ENCODE peak calls at places on chromosomes 4 and X, in nine cellular contexts. One of them, this sample, is unnamed.

GRCh38 chrX:32673193-32673592 is 538.2 kb downstream of the DMD start:
- DNase-seq in NT2/D1: peak; percentile 9
- DNase-seq in GM23248: no peak
- DNase-seq in IMR-90: peak; percentile 7
- DNase-seq in body of pancreas: no peak
- DNase-seq in DND-41: no peak
- DNase-seq in upper lobe of left lung: no peak
- DNase-seq in lung: no peak
- DNase-seq in SJSA1: no peak
- DNase-seq in this sample: peak; percentile 20

GRCh38 chrX:66013195-66013816 is 26.6 kb downstream of the VSIG4 start:
- DNase-seq in NT2/D1: no peak
- DNase-seq in GM23248: no peak
- DNase-seq in IMR-90: no peak
- DNase-seq in body of pancreas: no peak
- DNase-seq in DND-41: no peak
- DNase-seq in upper lobe of left lung: no peak
- DNase-seq in lung: no peak
- DNase-seq in SJSA1: no peak
- DNase-seq in this sample: no peak

GRCh38 chr4:83124079-83124780 is 9.7 kb upstream of the PLAC8 start:
- DNase-seq in NT2/D1: no peak
- DNase-seq in GM23248: no peak
- DNase-seq in IMR-90: peak; percentile 2
- DNase-seq in body of pancreas: no peak
- DNase-seq in DND-41: no peak
- DNase-seq in upper lobe of left lung: peak; percentile 47
- DNase-seq in lung: no peak
- DNase-seq in SJSA1: peak; percentile 51
- DNase-seq in this sample: no peak

GRCh38 chrX:136046295-136046894 is 61.2 kb downstream of the SLC9A6 start:
- DNase-seq in NT2/D1: no peak
- DNase-seq in GM23248: no peak
- DNase-seq in IMR-90: peak; percentile 53
- DNase-seq in body of pancreas: no peak
- DNase-seq in DND-41: no peak
- DNase-seq in upper lobe of left lung: no peak
- DNase-seq in lung: no peak
- DNase-seq in SJSA1: no peak
- DNase-seq in this sample: no peak

GRCh38 chr4:102493794-102494193 is 7.4 kb upstream of the NFKB1 start:
- DNase-seq in NT2/D1: no peak
- DNase-seq in GM23248: no peak
- DNase-seq in IMR-90: no peak
- DNase-seq in body of pancreas: no peak
- DNase-seq in DND-41: no peak
- DNase-seq in upper lobe of left lung: no peak
- DNase-seq in lung: no peak
- DNase-seq in SJSA1: no peak
- DNase-seq in this sample: no peak

GRCh38 chrX:53224860-53225797 is at the start of gene KDM5C:
- DNase-seq in NT2/D1: peak; percentile 88
- DNase-seq in GM23248: peak; percentile 90
- DNase-seq in IMR-90: peak; percentile 94
- DNase-seq in body of pancreas: peak; percentile 97
- DNase-seq in DND-41: peak; percentile 86
- DNase-seq in upper lobe of left lung: peak; percentile 94
- DNase-seq in lung: peak; percentile 92
- DNase-seq in SJSA1: peak; percentile 87
- DNase-seq in this sample: peak; percentile 90

GRCh38 chr4:13543648-13544555 is at the start of gene NKX3-2:
- DNase-seq in NT2/D1: no peak
- DNase-seq in GM23248: peak; percentile 65
- DNase-seq in IMR-90: peak; percentile 20
- DNase-seq in body of pancreas: no peak
- DNase-seq in DND-41: no peak
- DNase-seq in upper lobe of left lung: no peak
- DNase-seq in lung: no peak
- DNase-seq in SJSA1: no peak
- DNase-seq in this sample: peak; percentile 28

GRCh38 chr4:99658666-99659065 is 1.0 kb upstream of the C4orf54 start:
- DNase-seq in NT2/D1: no peak
- DNase-seq in GM23248: no peak
- DNase-seq in IMR-90: no peak
- DNase-seq in body of pancreas: no peak
- DNase-seq in DND-41: no peak
- DNase-seq in upper lobe of left lung: no peak
- DNase-seq in lung: no peak
- DNase-seq in SJSA1: no peak
- DNase-seq in this sample: no peak

GRCh38 chr4:40280586-40280985 is 54.5 kb upstream of the CHRNA9 start:
- DNase-seq in NT2/D1: no peak
- DNase-seq in GM23248: no peak
- DNase-seq in IMR-90: no peak
- DNase-seq in body of pancreas: no peak
- DNase-seq in DND-41: no peak
- DNase-seq in upper lobe of left lung: no peak
- DNase-seq in lung: no peak
- DNase-seq in SJSA1: no peak
- DNase-seq in this sample: no peak

GRCh38 chrX:68828740-68829593 is at the start of gene EFNB1:
- DNase-seq in NT2/D1: peak; percentile 96
- DNase-seq in GM23248: peak; percentile 95
- DNase-seq in IMR-90: peak; percentile 96
- DNase-seq in body of pancreas: peak; percentile 94
- DNase-seq in DND-41: peak; percentile 88
- DNase-seq in upper lobe of left lung: peak; percentile 92
- DNase-seq in lung: peak; percentile 89
- DNase-seq in SJSA1: peak; percentile 92
- DNase-seq in this sample: peak; percentile 96

GRCh38 chr4:158536833-158537232 is 15.2 kb downstream of the RXFP1 start:
- DNase-seq in NT2/D1: no peak
- DNase-seq in GM23248: no peak
- DNase-seq in IMR-90: no peak
- DNase-seq in body of pancreas: no peak
- DNase-seq in DND-41: no peak
- DNase-seq in upper lobe of left lung: no peak
- DNase-seq in lung: no peak
- DNase-seq in SJSA1: no peak
- DNase-seq in this sample: no peak

GRCh38 chr4:72858328-72858727 is 211.2 kb downstream of the COX18 start:
- DNase-seq in NT2/D1: no peak
- DNase-seq in GM23248: peak; percentile 80
- DNase-seq in IMR-90: peak; percentile 79
- DNase-seq in body of pancreas: no peak
- DNase-seq in DND-41: no peak
- DNase-seq in upper lobe of left lung: no peak
- DNase-seq in lung: no peak
- DNase-seq in SJSA1: peak; percentile 51
- DNase-seq in this sample: no peak

GRCh38 chrX:118807151-118808017 is 16.2 kb upstream of the ZCCHC12 start:
- DNase-seq in NT2/D1: peak; percentile 52
- DNase-seq in GM23248: peak; percentile 65
- DNase-seq in IMR-90: peak; percentile 52
- DNase-seq in body of pancreas: peak; percentile 54
- DNase-seq in DND-41: peak; percentile 30
- DNase-seq in upper lobe of left lung: peak; percentile 37
- DNase-seq in lung: no peak
- DNase-seq in SJSA1: no peak
- DNase-seq in this sample: peak; percentile 71

GRCh38 chr4:80568891-80569290 is 233.4 kb downstream of the CFAP299 start:
- DNase-seq in NT2/D1: no peak
- DNase-seq in GM23248: no peak
- DNase-seq in IMR-90: no peak
- DNase-seq in body of pancreas: no peak
- DNase-seq in DND-41: no peak
- DNase-seq in upper lobe of left lung: no peak
- DNase-seq in lung: no peak
- DNase-seq in SJSA1: no peak
- DNase-seq in this sample: no peak

GRCh38 chr4:113300384-113301011 is 251.0 kb downstream of the ANK2 start:
- DNase-seq in NT2/D1: no peak
- DNase-seq in GM23248: peak; percentile 94
- DNase-seq in IMR-90: peak; percentile 90
- DNase-seq in body of pancreas: no peak
- DNase-seq in DND-41: no peak
- DNase-seq in upper lobe of left lung: no peak
- DNase-seq in lung: no peak
- DNase-seq in SJSA1: no peak
- DNase-seq in this sample: no peak

GRCh38 chrX:73239242-73239641 is 24.6 kb upstream of the NAP1L2 start:
- DNase-seq in NT2/D1: no peak
- DNase-seq in GM23248: no peak
- DNase-seq in IMR-90: no peak
- DNase-seq in body of pancreas: no peak
- DNase-seq in DND-41: no peak
- DNase-seq in upper lobe of left lung: no peak
- DNase-seq in lung: no peak
- DNase-seq in SJSA1: no peak
- DNase-seq in this sample: no peak

GRCh38 chr4:37847311-37847710 is 20.8 kb downstream of the PGM2 start:
- DNase-seq in NT2/D1: no peak
- DNase-seq in GM23248: no peak
- DNase-seq in IMR-90: no peak
- DNase-seq in body of pancreas: no peak
- DNase-seq in DND-41: no peak
- DNase-seq in upper lobe of left lung: no peak
- DNase-seq in lung: no peak
- DNase-seq in SJSA1: no peak
- DNase-seq in this sample: no peak

GRCh38 chrX:19882066-19882775 is 5.2 kb downstream of the SH3KBP1 start:
- DNase-seq in NT2/D1: no peak
- DNase-seq in GM23248: no peak
- DNase-seq in IMR-90: no peak
- DNase-seq in body of pancreas: no peak
- DNase-seq in DND-41: no peak
- DNase-seq in upper lobe of left lung: no peak
- DNase-seq in lung: no peak
- DNase-seq in SJSA1: no peak
- DNase-seq in this sample: no peak

GRCh38 chrX:19881559-19881958 is 5.8 kb downstream of the SH3KBP1 start:
- DNase-seq in NT2/D1: no peak
- DNase-seq in GM23248: no peak
- DNase-seq in IMR-90: no peak
- DNase-seq in body of pancreas: no peak
- DNase-seq in DND-41: no peak
- DNase-seq in upper lobe of left lung: no peak
- DNase-seq in lung: no peak
- DNase-seq in SJSA1: no peak
- DNase-seq in this sample: no peak

GRCh38 chrX:19877431-19877830 is 10.0 kb downstream of the SH3KBP1 start:
- DNase-seq in NT2/D1: no peak
- DNase-seq in GM23248: no peak
- DNase-seq in IMR-90: no peak
- DNase-seq in body of pancreas: no peak
- DNase-seq in DND-41: no peak
- DNase-seq in upper lobe of left lung: no peak
- DNase-seq in lung: no peak
- DNase-seq in SJSA1: no peak
- DNase-seq in this sample: no peak

GRCh38 chrX:19879181-19879580 is 8.2 kb downstream of the SH3KBP1 start:
- DNase-seq in NT2/D1: no peak
- DNase-seq in GM23248: no peak
- DNase-seq in IMR-90: no peak
- DNase-seq in body of pancreas: no peak
- DNase-seq in DND-41: no peak
- DNase-seq in upper lobe of left lung: no peak
- DNase-seq in lung: no peak
- DNase-seq in SJSA1: no peak
- DNase-seq in this sample: peak; percentile 1

GRCh38 chrX:19879742-19880378 is 7.5 kb downstream of the SH3KBP1 start:
- DNase-seq in NT2/D1: no peak
- DNase-seq in GM23248: no peak
- DNase-seq in IMR-90: no peak
- DNase-seq in body of pancreas: no peak
- DNase-seq in DND-41: peak; percentile 63
- DNase-seq in upper lobe of left lung: no peak
- DNase-seq in lung: no peak
- DNase-seq in SJSA1: no peak
- DNase-seq in this sample: no peak
- H3K4me1 ChIP-seq in NT2/D1: peaks cover 17% of the 10 kb centered on the region
- H3K4me1 ChIP-seq in GM23248: peaks cover 17% of the 10 kb centered on the region
- H3K4me1 ChIP-seq in IMR-90: peaks cover 3% of the 10 kb centered on the region
- H3K4me1 ChIP-seq in body of pancreas: no peaks in the 10 kb centered on the region
- H3K4me1 ChIP-seq in DND-41: peaks cover 78% of the 10 kb centered on the region
- H3K4me1 ChIP-seq in upper lobe of left lung: no peaks in the 10 kb centered on the region
- H3K4me1 ChIP-seq in lung: peaks cover 2% of the 10 kb centered on the region
- H3K4me1 ChIP-seq in SJSA1: peaks cover 9% of the 10 kb centered on the region
- H3K4me1 ChIP-seq in this sample: no peaks in the 10 kb centered on the region

DNA sequence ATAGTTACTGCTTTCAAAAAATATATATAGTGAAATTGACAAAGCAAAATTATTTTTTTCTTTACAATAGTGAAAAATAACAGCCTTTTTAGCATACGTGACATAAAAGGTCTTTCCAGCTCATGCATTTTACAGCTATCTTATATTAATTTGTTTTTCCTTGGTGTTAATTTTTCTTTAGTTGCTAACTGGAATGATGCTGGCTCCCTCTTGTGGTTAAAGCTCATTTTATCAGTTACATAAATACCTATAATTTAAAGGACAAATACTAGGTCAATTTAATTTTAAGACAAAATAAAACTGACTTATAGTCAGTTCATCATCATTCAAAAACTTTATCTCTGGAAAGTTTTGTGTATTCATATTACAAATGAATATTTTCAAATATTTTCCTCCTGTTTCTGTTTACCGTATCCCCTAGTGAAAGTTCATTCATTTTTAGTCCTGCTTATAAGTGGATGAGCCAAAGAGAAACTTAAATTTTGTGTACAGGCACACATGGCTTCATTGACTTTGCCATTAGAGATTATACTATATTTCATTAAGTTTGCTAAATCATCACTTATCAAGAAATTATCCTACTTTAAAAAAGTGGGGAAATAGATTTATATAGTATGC is 9.9 kb upstream of the ANAPC4 start:
- DNase-seq in NT2/D1: no peak
- DNase-seq in GM23248: peak; percentile 52
- DNase-seq in IMR-90: peak; percentile 59
- DNase-seq in body of pancreas: no peak
- DNase-seq in DND-41: no peak
- DNase-seq in upper lobe of left lung: no peak
- DNase-seq in lung: no peak
- DNase-seq in SJSA1: no peak
- DNase-seq in this sample: peak; percentile 41
- H3K4me1 ChIP-seq in NT2/D1: no peaks in the 10 kb centered on the region
- H3K4me1 ChIP-seq in GM23248: no peaks in the 10 kb centered on the region
- H3K4me1 ChIP-seq in IMR-90: no peaks in the 10 kb centered on the region
- H3K4me1 ChIP-seq in body of pancreas: peaks cover under 1% of the 10 kb centered on the region
- H3K4me1 ChIP-seq in DND-41: no peaks in the 10 kb centered on the region
- H3K4me1 ChIP-seq in upper lobe of left lung: no peaks in the 10 kb centered on the region
- H3K4me1 ChIP-seq in lung: no peaks in the 10 kb centered on the region
- H3K4me1 ChIP-seq in SJSA1: no peaks in the 10 kb centered on the region
- H3K4me1 ChIP-seq in this sample: peaks cover 6% of the 10 kb centered on the region

GRCh38 chrX:154357205-154357604 is 17.2 kb downstream of the FLNA start:
- DNase-seq in NT2/D1: no peak
- DNase-seq in GM23248: no peak
- DNase-seq in IMR-90: no peak
- DNase-seq in body of pancreas: no peak
- DNase-seq in DND-41: no peak
- DNase-seq in upper lobe of left lung: no peak
- DNase-seq in lung: no peak
- DNase-seq in SJSA1: no peak
- DNase-seq in this sample: no peak
- H3K4me1 ChIP-seq in NT2/D1: no peaks in the 10 kb centered on the region
- H3K4me1 ChIP-seq in GM23248: no peaks in the 10 kb centered on the region
- H3K4me1 ChIP-seq in IMR-90: no peaks in the 10 kb centered on the region
- H3K4me1 ChIP-seq in body of pancreas: no peaks in the 10 kb centered on the region
- H3K4me1 ChIP-seq in DND-41: no peaks in the 10 kb centered on the region
- H3K4me1 ChIP-seq in upper lobe of left lung: peaks cover 19% of the 10 kb centered on the region
- H3K4me1 ChIP-seq in lung: no peaks in the 10 kb centered on the region
- H3K4me1 ChIP-seq in SJSA1: peaks cover 4% of the 10 kb centered on the region
- H3K4me1 ChIP-seq in this sample: no peaks in the 10 kb centered on the region

GRCh38 chrX:144040793-144041192 is 156.9 kb downstream of the UBE2NL start:
- DNase-seq in NT2/D1: no peak
- DNase-seq in GM23248: no peak
- DNase-seq in IMR-90: no peak
- DNase-seq in body of pancreas: no peak
- DNase-seq in DND-41: no peak
- DNase-seq in upper lobe of left lung: no peak
- DNase-seq in lung: no peak
- DNase-seq in SJSA1: no peak
- DNase-seq in this sample: no peak
- H3K4me1 ChIP-seq in NT2/D1: no peaks in the 10 kb centered on the region
- H3K4me1 ChIP-seq in GM23248: no peaks in the 10 kb centered on the region
- H3K4me1 ChIP-seq in IMR-90: no peaks in the 10 kb centered on the region
- H3K4me1 ChIP-seq in body of pancreas: no peaks in the 10 kb centered on the region
- H3K4me1 ChIP-seq in DND-41: no peaks in the 10 kb centered on the region
- H3K4me1 ChIP-seq in upper lobe of left lung: no peaks in the 10 kb centered on the region
- H3K4me1 ChIP-seq in lung: no peaks in the 10 kb centered on the region
- H3K4me1 ChIP-seq in SJSA1: no peaks in the 10 kb centered on the region
- H3K4me1 ChIP-seq in this sample: no peaks in the 10 kb centered on the region